ENCODE peak calls at places on chromosomes 2 and 18, in four cellular contexts. C, A, R and U are unnamed samples.
A peak's percentile ranks its signal among the peaks of the same experiment; 100 is the strongest.

GRCh38 chr18:46265190-46266156 is 161.3 kb downstream of the HAUS1 start:
- DNase-seq in C (no peak), A (no peak), R (no peak), U (no peak)

GRCh38 chr2:240874715-240875227 is 6.1 kb downstream of the AGXT start:
- DNase-seq in C (no peak), A (no peak), R (no peak), U (peak; percentile 70)

GRCh38 chr2:105238664-105239240 is 2.8 kb upstream of the GPR45 start:
- DNase-seq in C (no peak), A (no peak), R (no peak), U (peak; percentile 86)

GRCh38 chr2:40192864-40193669 is 258.8 kb downstream of the SLC8A1 start:
- DNase-seq in C (no peak), A (peak; percentile 45), R (no peak), U (no peak)

GRCh38 chr2:73091164-73091563 is 19.7 kb upstream of the SFXN5 start:
- DNase-seq in C (peak; percentile 57), A (no peak), R (peak; percentile 52), U (no peak)

GRCh38 chr2:106158871-106159270 is 35.2 kb downstream of the UXS1 start:
- DNase-seq in C (no peak), A (no peak), R (no peak), U (no peak)

GRCh38 chr2:114807666-114808065 is 365.2 kb downstream of the DPP10 start:
- DNase-seq in C (no peak), A (no peak), R (no peak), U (no peak)

GRCh38 chr2:47232738-47233415 is 77.8 kb upstream of the STPG4 start:
- DNase-seq in C (no peak), A (no peak), R (no peak), U (no peak)

GRCh38 chr18:21997207-21998143 is 171.9 kb upstream of the GATA6 start:
- DNase-seq in C (peak; percentile 79), A (no peak), R (peak; percentile 34), U (no peak)

GRCh38 chr2:70671059-70671685 is 96.8 kb downstream of the ADD2 start:
- DNase-seq in C (peak; percentile 10), A (no peak), R (no peak), U (no peak)

GRCh38 chr2:207484444-207485391 is 45.0 kb upstream of the CREB1 start:
- DNase-seq in C (no peak), A (no peak), R (no peak), U (no peak)

GRCh38 chr2:215410932-215411285 is 25.0 kb downstream of the FN1 start:
- DNase-seq in C (no peak), A (peak; percentile 63), R (peak; percentile 61), U (no peak)

GRCh38 chr2:14678754-14679153 is 46.2 kb downstream of the LRATD1 start:
- DNase-seq in C (no peak), A (no peak), R (no peak), U (no peak)